ENCODE peak calls at places on chromosome 1, in ten cellular contexts. O, X, U, K, C, G, L, N, J and V are unnamed samples.

GRCh38 chr1:240033406-240033805 is 58.3 kb upstream of the FMN2 start:
- DNase-seq in O (no peak), X (no peak), U (no peak), K (no peak), C (no peak), G (no peak), L (no peak), N (no peak), J (no peak), V (no peak)

GRCh38 chr1:179129702-179130473 is 48.0 kb downstream of the TOR3A start:
- DNase-seq in O (no peak), X (peak), U (no peak), K (no peak), C (no peak), G (no peak), L (peak), N (peak), J (no peak), V (no peak)

GRCh38 chr1:66330711-66331110 is 203.2 kb upstream of the SGIP1 start:
- DNase-seq in O (no peak), X (no peak), U (no peak), K (no peak), C (no peak), G (no peak), L (no peak), N (peak), J (no peak), V (peak)

GRCh38 chr1:20248954-20249612 is 41.6 kb upstream of the VWA5B1 start:
- DNase-seq in O (no peak), X (peak), U (no peak), K (no peak), C (no peak), G (no peak), L (no peak), N (peak), J (no peak), V (no peak)

GRCh38 chr1:230350208-230350921 is 75.8 kb downstream of the PGBD5 start:
- DNase-seq in O (no peak), X (no peak), U (no peak), K (no peak), C (no peak), G (no peak), L (no peak), N (no peak), J (no peak), V (peak)

GRCh38 chr1:86750076-86750475 is 45.7 kb downstream of the SH3GLB1 start:
- DNase-seq in O (no peak), X (no peak), U (no peak), K (no peak), C (no peak), G (no peak), L (no peak), N (no peak), J (no peak), V (no peak)

GRCh38 chr1:111197598-111198289 is 2.7 kb downstream of the DENND2D start:
- DNase-seq in O (no peak), X (no peak), U (no peak), K (no peak), C (no peak), G (no peak), L (peak), N (no peak), J (no peak), V (peak)

GRCh38 chr1:39692152-39693064 is 1.2 kb upstream of the HPCAL4 start:
- DNase-seq in O (no peak), X (no peak), U (peak), K (peak), C (peak), G (peak), L (no peak), N (no peak), J (no peak), V (no peak)

GRCh38 chr1:107572674-107573205 is 392.2 kb downstream of the VAV3 start:
- DNase-seq in O (peak), X (no peak), U (no peak), K (no peak), C (no peak), G (no peak), L (peak), N (no peak), J (peak), V (peak)

GRCh38 chr1:19815801-19816736 is 986 bp upstream of the RNF186 start:
- DNase-seq in O (no peak), X (no peak), U (peak), K (no peak), C (no peak), G (peak), L (no peak), N (peak), J (no peak), V (no peak)

GRCh38 chr1:205147191-205147590 is 25.4 kb upstream of the RBBP5 start:
- DNase-seq in O (no peak), X (no peak), U (no peak), K (no peak), C (no peak), G (no peak), L (peak), N (no peak), J (no peak), V (peak)

GRCh38 chr1:147185442-147185841 is 13.2 kb upstream of the PRKAB2 start:
- DNase-seq in O (no peak), X (no peak), U (no peak), K (no peak), C (no peak), G (no peak), L (no peak), N (no peak), J (no peak), V (no peak)

GRCh38 chr1:8090241-8090702 is 64.2 kb upstream of the ERRFI1 start:
- DNase-seq in O (peak), X (peak), U (no peak), K (no peak), C (no peak), G (no peak), L (no peak), N (no peak), J (no peak), V (peak)

GRCh38 chr1:100706861-100707260 is 12.7 kb upstream of the VCAM1 start:
- DNase-seq in O (no peak), X (no peak), U (no peak), K (no peak), C (no peak), G (no peak), L (no peak), N (no peak), J (no peak), V (no peak)

GRCh38 chr1:182317489-182318180 is 74.0 kb downstream of the GLUL start:
- DNase-seq in O (no peak), X (no peak), U (peak), K (no peak), C (no peak), G (no peak), L (no peak), N (no peak), J (peak), V (no peak)

GRCh38 chr1:225694151-225694603 is 41.3 kb upstream of the ENAH start:
- DNase-seq in O (peak), X (peak), U (no peak), K (peak), C (no peak), G (no peak), L (peak), N (no peak), J (peak), V (no peak)

GRCh38 chr1:33050221-33051076 is 13.8 kb upstream of the AK2 start:
- DNase-seq in O (no peak), X (no peak), U (no peak), K (no peak), C (no peak), G (no peak), L (peak), N (peak), J (no peak), V (peak)

GRCh38 chr1:12616709-12617373 is 1.2 kb downstream of the DHRS3 start:
- DNase-seq in O (no peak), X (no peak), U (peak), K (no peak), C (peak), G (peak), L (no peak), N (no peak), J (no peak), V (no peak)

GRCh38 chr1:186236921-186237320 is 138.1 kb downstream of the TPR start:
- DNase-seq in O (peak), X (peak), U (no peak), K (no peak), C (no peak), G (no peak), L (peak), N (no peak), J (no peak), V (peak)

GRCh38 chr1:111778541-111779051 is 22.9 kb downstream of the DDX20 start:
- DNase-seq in O (no peak), X (no peak), U (no peak), K (no peak), C (no peak), G (no peak), L (no peak), N (no peak), J (no peak), V (peak)

GRCh38 chr1:235566092-235566491 is 61.8 kb upstream of the B3GALNT2 start:
- DNase-seq in O (no peak), X (no peak), U (no peak), K (no peak), C (no peak), G (no peak), L (no peak), N (no peak), J (no peak), V (no peak)

GRCh38 chr1:37033355-37034291 is 692 bp downstream of the GRIK3 start:
- DNase-seq in O (no peak), X (no peak), U (no peak), K (no peak), C (no peak), G (no peak), L (no peak), N (no peak), J (no peak), V (no peak)

GRCh38 chr1:67831850-67832513 is 1.3 kb downstream of the GNG12 start:
- DNase-seq in O (peak), X (peak), U (peak), K (peak), C (peak), G (peak), L (peak), N (no peak), J (peak), V (peak)

GRCh38 chr1:108615544-108615943 is 45.3 kb downstream of the HENMT1 start:
- DNase-seq in O (no peak), X (no peak), U (no peak), K (no peak), C (no peak), G (no peak), L (no peak), N (no peak), J (no peak), V (no peak)

GRCh38 chr1:108777839-108778238 is 31.4 kb downstream of the STXBP3 start:
- DNase-seq in O (no peak), X (no peak), U (no peak), K (no peak), C (no peak), G (no peak), L (no peak), N (no peak), J (no peak), V (no peak)

GRCh38 chr1:66206563-66207154 is 327.3 kb upstream of the SGIP1 start:
- DNase-seq in O (no peak), X (no peak), U (no peak), K (no peak), C (no peak), G (no peak), L (peak), N (no peak), J (no peak), V (no peak)

DNA sequence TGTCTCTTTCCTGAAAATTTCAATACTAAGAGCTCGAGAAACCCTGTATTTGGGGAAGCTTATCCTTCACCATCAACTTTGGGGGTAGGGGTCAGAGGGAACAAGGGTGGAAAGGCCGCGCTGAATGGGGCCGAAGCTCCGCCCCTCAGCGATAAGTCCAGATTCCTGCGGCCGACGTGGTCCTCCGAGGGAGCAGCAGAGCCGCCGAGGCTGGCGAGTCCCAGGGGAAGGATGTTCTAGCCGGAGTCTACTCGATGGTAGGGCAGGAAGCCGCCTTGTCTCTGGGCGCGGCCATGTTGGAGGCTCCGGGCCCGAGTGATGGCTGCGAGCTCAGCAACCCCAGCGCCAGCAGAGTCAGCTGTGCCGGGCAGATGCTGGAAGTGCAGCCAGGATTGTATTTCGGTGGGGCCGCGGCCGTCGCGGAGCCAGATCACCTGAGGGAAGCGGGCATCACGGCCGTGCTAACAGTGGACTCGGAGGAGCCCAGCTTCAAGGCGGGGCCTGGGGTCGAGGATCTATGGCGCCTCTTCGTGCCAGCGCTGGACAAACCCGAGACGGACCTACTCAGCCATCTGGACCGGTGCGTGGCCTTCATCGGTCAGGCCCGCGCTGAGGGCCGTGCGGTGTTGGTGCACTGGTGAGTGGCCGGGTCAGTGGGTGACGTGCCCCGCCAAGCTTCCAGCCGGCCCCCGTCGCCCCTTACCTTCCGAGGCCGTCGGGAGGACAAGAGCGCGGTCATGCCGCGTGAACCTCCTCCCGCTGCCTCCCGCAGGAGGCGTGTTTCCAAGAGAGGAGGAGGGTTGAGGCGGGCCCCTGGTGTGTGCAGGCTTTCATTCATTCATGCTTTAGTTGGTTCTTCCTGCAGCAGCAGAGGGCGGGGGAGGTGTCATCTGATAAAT is at the start of gene DUSP12:
- DNase-seq in O (peak), X (peak), U (peak), K (peak), C (peak), G (peak), L (peak), N (peak), J (peak), V (peak)
- H3K4me3 ChIP-seq in O (peak), X (peak), U (peak), K (peak), C (peak), G (peak), L (peak), N (peak), J (peak), V (peak)

GRCh38 chr1:118825619-118826018 is 162.5 kb downstream of the TBX15 start:
- DNase-seq in O (no peak), X (no peak), U (no peak), K (no peak), C (no peak), G (no peak), L (no peak), N (no peak), J (no peak), V (no peak)

GRCh38 chr1:118827207-118827606 is 160.9 kb downstream of the TBX15 start:
- DNase-seq in O (no peak), X (no peak), U (no peak), K (no peak), C (no peak), G (no peak), L (no peak), N (no peak), J (no peak), V (no peak)

GRCh38 chr1:118821801-118822200 is 166.3 kb downstream of the TBX15 start:
- DNase-seq in O (no peak), X (no peak), U (no peak), K (no peak), C (no peak), G (no peak), L (no peak), N (no peak), J (no peak), V (peak)

GRCh38 chr1:118826669-118827068 is 161.5 kb downstream of the TBX15 start:
- DNase-seq in O (no peak), X (no peak), U (no peak), K (no peak), C (no peak), G (no peak), L (peak), N (no peak), J (no peak), V (no peak)
- TF ChIP-seq CTCF in O (no peak), X (no peak), U (no peak), K (no peak), C (no peak), G (no peak), L (no peak), N (no peak), J (no peak), V (no peak)

DNA sequence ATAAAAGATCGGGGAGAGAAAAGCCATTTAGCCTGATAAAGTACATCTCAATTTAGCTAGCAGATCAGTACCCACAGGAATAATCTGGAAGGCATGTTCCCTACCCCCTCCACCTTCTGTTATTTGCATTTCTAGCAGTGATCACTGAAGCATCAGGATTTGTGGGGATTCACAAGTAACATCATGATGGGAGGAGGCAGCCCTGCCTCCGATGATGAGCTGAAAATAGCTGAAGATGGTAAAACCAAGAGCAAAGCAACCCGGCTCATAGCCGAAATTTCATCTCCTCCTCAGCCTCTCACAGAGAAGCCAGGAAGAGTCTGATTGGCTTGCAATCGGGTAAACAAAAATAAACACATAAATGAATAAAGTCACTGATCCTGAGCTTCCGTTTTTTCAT is 2.4 kb downstream of the CCSAP start:
- DNase-seq in O (no peak), X (no peak), U (no peak), K (no peak), C (no peak), G (no peak), L (no peak), N (no peak), J (no peak), V (no peak)
- H3K4me3 ChIP-seq in O (no peak), X (no peak), U (no peak), K (no peak), C (no peak), G (no peak), L (no peak), N (no peak), J (no peak), V (no peak)

GRCh38 chr1:89780721-89781120 is 40.1 kb upstream of the LRRC8D start:
- DNase-seq in O (peak), X (peak), U (no peak), K (no peak), C (no peak), G (no peak), L (peak), N (peak), J (no peak), V (peak)
- TF ChIP-seq CTCF in O (peak), X (peak), U (peak), K (no peak), C (no peak), G (no peak), L (peak), N (peak), J (no peak), V (peak)

GRCh38 chr1:117632269-117633067 is 26.6 kb downstream of the TENT5C start:
- DNase-seq in O (no peak), X (no peak), U (peak), K (peak), C (no peak), G (no peak), L (no peak), N (peak), J (no peak), V (no peak)
- H3K4me3 ChIP-seq in O (no peak), X (no peak), U (no peak), K (no peak), C (no peak), G (no peak), L (no peak), N (peak), J (no peak), V (no peak)

DNA sequence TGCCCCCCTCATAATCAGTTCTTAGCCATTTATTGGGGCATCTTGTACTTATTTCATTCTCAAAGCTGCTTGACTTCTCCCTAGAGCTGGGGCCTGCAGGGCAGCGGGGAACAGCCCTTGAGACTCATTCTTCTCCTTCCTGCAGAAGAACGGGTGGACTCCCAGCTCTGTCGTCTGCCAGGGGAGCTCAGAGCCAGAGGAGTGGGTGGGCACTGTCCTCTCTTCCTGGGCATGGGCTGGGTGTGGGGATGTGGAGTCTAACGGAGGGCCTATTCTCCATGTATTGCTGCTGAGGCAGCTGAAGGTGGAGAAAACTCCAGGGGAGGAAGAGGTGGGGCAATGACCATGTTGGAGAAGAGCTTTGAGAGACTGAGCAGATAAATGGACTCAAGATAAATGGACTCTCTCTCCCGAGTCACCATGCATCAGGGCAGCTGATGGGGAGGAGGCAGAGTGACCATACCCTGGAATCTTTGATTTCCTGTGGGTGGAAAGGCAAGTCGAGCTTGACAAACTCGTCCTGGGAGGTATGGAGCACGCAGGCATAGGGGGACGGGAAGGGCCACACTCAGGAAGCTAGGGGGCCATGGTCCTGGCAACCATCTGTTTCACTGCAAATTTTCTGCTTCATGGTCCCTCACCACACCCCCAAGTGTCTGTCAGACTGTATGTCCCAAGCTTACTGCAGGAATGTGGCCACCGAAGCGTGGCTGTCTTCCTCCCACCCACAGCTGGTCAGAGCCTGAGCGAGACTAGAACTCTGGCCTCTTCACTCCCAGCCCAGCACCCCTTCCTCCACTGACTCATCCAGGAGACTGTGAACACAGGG is 56.9 kb upstream of the ATP2B4 start:
- DNase-seq in O (no peak), X (no peak), U (no peak), K (no peak), C (no peak), G (no peak), L (no peak), N (no peak), J (no peak), V (no peak)
- TF ChIP-seq CTCF in O (no peak), X (no peak), U (no peak), K (no peak), C (no peak), G (no peak), L (no peak), N (no peak), J (no peak), V (no peak)

DNA sequence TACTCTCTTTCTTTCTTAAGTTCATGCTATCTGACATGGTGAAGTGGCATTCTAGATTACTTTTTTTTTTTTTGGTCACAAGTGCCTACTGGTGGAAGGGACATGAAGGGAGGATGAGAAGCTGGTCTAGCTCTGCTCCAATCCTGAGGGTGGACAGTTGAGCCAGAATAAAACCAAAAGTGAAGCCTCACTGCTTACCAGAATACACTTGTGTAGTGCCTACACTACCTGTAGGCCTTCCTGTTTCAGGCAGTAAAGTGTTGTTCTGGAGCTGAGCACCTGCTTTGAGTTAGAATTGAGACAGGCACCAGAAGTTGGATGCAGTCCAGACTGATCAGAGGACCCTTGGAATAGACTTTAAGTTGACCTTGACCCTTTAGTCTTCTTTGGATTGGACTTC is 40.4 kb upstream of the APOBEC4 start:
- DNase-seq in O (no peak), X (no peak), U (no peak), K (no peak), C (no peak), G (no peak), L (no peak), N (peak), J (no peak), V (no peak)
- H3K4me3 ChIP-seq in O (no peak), X (no peak), U (no peak), K (no peak), C (no peak), G (no peak), L (no peak), N (peak), J (no peak), V (no peak)